ENCODE peak calls at places on chromosomes 12 and 14, in nine cellular contexts. L is AML-193; W is head of caudate nucleus; J is heart left ventricle; T is NCI-H524 treated with DMSO at 0.1 percent for 48 hours; O is HFF-Myc; U is GM03348; Q is ACHN; P is stimulated activated CD4-positive, alpha-beta T cell treated with anti-CD3 and anti-CD28 coated beads, TNF-alpha, amount 100 ng/mL, for 4 hours. H is an unnamed sample.
A peak's percentile ranks its signal among the peaks of the same experiment; 100 is the strongest.

GRCh38 chr14:91149462-91149861 is 35.6 kb downstream of the DGLUCY start:
- DNase-seq in L (no peak), W (no peak), J (no peak), T (no peak), O (peak; percentile 99), U (peak; percentile 85), Q (peak; percentile 92), P (no peak), H (peak; percentile 33)

GRCh38 chr12:94829552-94829951 is 173.9 kb downstream of the NDUFA12 start:
- DNase-seq in L (no peak), W (no peak), J (no peak), T (no peak), O (no peak), U (no peak), Q (no peak), P (no peak), H (no peak)

GRCh38 chr12:52070243-52070925 is 606 bp downstream of the ATG101 start:
- DNase-seq in L (no peak), W (no peak), J (no peak), T (no peak), O (no peak), U (peak; percentile 44), Q (no peak), P (no peak), H (no peak)

GRCh38 chr12:94721173-94721572 is 70.8 kb upstream of the TMCC3 start:
- DNase-seq in L (no peak), W (no peak), J (no peak), T (no peak), O (no peak), U (no peak), Q (no peak), P (no peak), H (no peak)

GRCh38 chr12:53975019-53975815 is 463 bp upstream of the HOTAIR start:
- DNase-seq in L (no peak), W (no peak), J (no peak), T (no peak), O (no peak), U (no peak), Q (peak; percentile 18), P (no peak), H (no peak)

GRCh38 chr12:43233861-43234260 is 318.1 kb downstream of the ADAMTS20 start:
- DNase-seq in L (no peak), W (no peak), J (no peak), T (no peak), O (no peak), U (no peak), Q (no peak), P (no peak), H (no peak)

GRCh38 chr14:99459491-99460100 is 21.1 kb downstream of the SETD3 start:
- DNase-seq in L (no peak), W (no peak), J (no peak), T (no peak), O (no peak), U (peak; percentile 16), Q (no peak), P (no peak), H (no peak)

GRCh38 chr14:52395728-52396127 is 81.6 kb downstream of the PTGER2 start:
- DNase-seq in L (peak; percentile 21), W (no peak), J (no peak), T (no peak), O (no peak), U (no peak), Q (no peak), P (no peak), H (no peak)

GRCh38 chr12:115322275-115322674 is 638.3 kb upstream of the TBX3 start:
- DNase-seq in L (no peak), W (no peak), J (no peak), T (no peak), O (peak; percentile 63), U (peak; percentile 37), Q (no peak), P (no peak), H (no peak)

GRCh38 chr12:46556105-46556559 is 183.6 kb upstream of the SLC38A2 start:
- DNase-seq in L (no peak), W (no peak), J (no peak), T (no peak), O (peak; percentile 92), U (peak; percentile 24), Q (peak; percentile 65), P (no peak), H (peak; percentile 10)

GRCh38 chr14:51155331-51155730 is 60.4 kb upstream of the TRIM9 start:
- DNase-seq in L (no peak), W (no peak), J (no peak), T (no peak), O (no peak), U (no peak), Q (no peak), P (no peak), H (no peak)

GRCh38 chr12:26378721-26379120 is 183.3 kb downstream of the SSPN start:
- DNase-seq in L (no peak), W (peak; percentile 34), J (no peak), T (no peak), O (no peak), U (no peak), Q (no peak), P (no peak), H (no peak)

GRCh38 chr12:21459474-21459873 is 22.0 kb downstream of the PYROXD1 start:
- DNase-seq in L (no peak), W (no peak), J (no peak), T (no peak), O (no peak), U (no peak), Q (no peak), P (no peak), H (no peak)

GRCh38 chr12:131389051-131390013 is 321.6 kb upstream of the SFSWAP start:
- DNase-seq in L (no peak), W (no peak), J (no peak), T (no peak), O (no peak), U (no peak), Q (no peak), P (no peak), H (no peak)

GRCh38 chr12:120760349-120761245 is 35.0 kb downstream of the ACADS start:
- DNase-seq in L (no peak), W (no peak), J (no peak), T (no peak), O (no peak), U (no peak), Q (no peak), P (no peak), H (no peak)

GRCh38 chr12:122986258-122986871 is 5.9 kb downstream of the ARL6IP4 start:
- DNase-seq in L (no peak), W (no peak), J (no peak), T (no peak), O (no peak), U (no peak), Q (no peak), P (no peak), H (no peak)

GRCh38 chr12:43914923-43915468 is 79.1 kb downstream of the TMEM117 start:
- DNase-seq in L (no peak), W (no peak), J (no peak), T (no peak), O (no peak), U (peak; percentile 4), Q (peak; percentile 33), P (no peak), H (no peak)

GRCh38 chr12:93805736-93806141 is 128.6 kb downstream of the CRADD start:
- DNase-seq in L (no peak), W (no peak), J (no peak), T (no peak), O (no peak), U (no peak), Q (no peak), P (no peak), H (no peak)

GRCh38 chr12:3317841-3318501 is 173.0 kb upstream of the PRMT8 start:
- DNase-seq in L (no peak), W (no peak), J (no peak), T (no peak), O (no peak), U (no peak), Q (no peak), P (no peak), H (no peak)

GRCh38 chr14:72433511-72433910 is 460.4 kb downstream of the DPF3 start:
- DNase-seq in L (no peak), W (no peak), J (no peak), T (no peak), O (no peak), U (peak; percentile 39), Q (peak; percentile 1), P (no peak), H (no peak)

GRCh38 chr12:497501-498160 is 37.9 kb downstream of the B4GALNT3 start:
- DNase-seq in L (no peak), W (no peak), J (no peak), T (no peak), O (no peak), U (no peak), Q (no peak), P (no peak), H (no peak)

GRCh38 chr14:51726166-51726899 is 74.6 kb downstream of the FRMD6 start:
- DNase-seq in L (no peak), W (no peak), J (no peak), T (no peak), O (no peak), U (peak; percentile 52), Q (no peak), P (no peak), H (no peak)

GRCh38 chr12:132281021-132281420 is 48.4 kb downstream of the GALNT9 start:
- DNase-seq in L (no peak), W (no peak), J (no peak), T (no peak), O (no peak), U (no peak), Q (no peak), P (no peak), H (no peak)

GRCh38 chr14:72535485-72535884 is 358.4 kb downstream of the DPF3 start:
- DNase-seq in L (peak; percentile 85), W (no peak), J (no peak), T (no peak), O (no peak), U (no peak), Q (no peak), P (no peak), H (no peak)